ENCODE peak calls at places on chromosomes 1 and 21, in seven cellular contexts. Q, K, E, S, Y, M and H are unnamed samples.

GRCh38 chr1:29481031-29481430 is 244.7 kb downstream of the PTPRU start:
- DNase-seq in Y (no peak), Q (no peak), E (no peak), S (no peak), K (no peak), M (no peak), H (no peak)

GRCh38 chr1:161915051-161915503 is 108.6 kb downstream of the OLFML2B start:
- DNase-seq in M (peak), K (no peak), E (no peak), Q (no peak), Y (no peak), S (no peak), H (no peak)

GRCh38 chr21:45592208-45592619 is 50.0 kb upstream of the SLC19A1 start:
- DNase-seq in M (peak), Q (peak), Y (no peak), K (no peak), S (no peak), E (no peak), H (no peak)

GRCh38 chr1:54754486-54755285 is 9.6 kb downstream of the PARS2 start:
- DNase-seq in S (no peak), Y (no peak), K (no peak), M (no peak), Q (no peak), E (no peak), H (no peak)

GRCh38 chr1:210098376-210098775 is 134.2 kb upstream of the SERTAD4 start:
- DNase-seq in S (no peak), Y (no peak), M (no peak), E (no peak), Q (no peak), K (no peak), H (no peak)

GRCh38 chr1:20212685-20213331 is 26.5 kb upstream of the PLA2G2C start:
- DNase-seq in K (peak), M (no peak), Q (peak), E (peak), Y (peak), S (peak), H (no peak)

GRCh38 chr1:97621955-97622354 is 298.9 kb downstream of the DPYD start:
- DNase-seq in E (no peak), K (no peak), M (no peak), Q (no peak), Y (no peak), S (no peak), H (no peak)

GRCh38 chr1:145891143-145891542 is 5.5 kb upstream of the ANKRD35 start:
- DNase-seq in M (no peak), Q (no peak), K (no peak), E (no peak), S (peak), Y (no peak), H (no peak)

GRCh38 chr1:226722240-226722900 is 16.7 kb downstream of the ITPKB start:
- DNase-seq in Q (no peak), K (no peak), Y (no peak), S (no peak), M (no peak), E (no peak), H (no peak)

GRCh38 chr21:44527156-44527982 is 12.6 kb downstream of the KRTAP10-1 start:
- DNase-seq in Q (no peak), Y (no peak), M (no peak), K (no peak), S (no peak), E (no peak), H (no peak)

GRCh38 chr1:33000427-33001026 is 35.9 kb upstream of the RNF19B start:
- DNase-seq in E (no peak), S (no peak), K (no peak), Y (no peak), Q (no peak), M (no peak), H (no peak)

GRCh38 chr1:3685229-3685628 is 32.9 kb downstream of the TP73 start:
- DNase-seq in M (no peak), E (no peak), S (no peak), Q (no peak), K (no peak), Y (no peak), H (no peak)

GRCh38 chr1:184567016-184567415 is 180.2 kb downstream of the C1orf21 start:
- DNase-seq in K (no peak), E (no peak), S (no peak), Y (no peak), Q (no peak), M (no peak), H (no peak)

GRCh38 chr1:116330342-116330652 is 42.7 kb upstream of the ATP1A1 start:
- DNase-seq in M (no peak), S (no peak), Q (no peak), Y (no peak), K (no peak), E (no peak), H (no peak)

GRCh38 chr1:58065520-58065919 is 481.0 kb downstream of the OMA1 start:
- DNase-seq in S (peak), E (peak), Y (peak), Q (no peak), M (no peak), K (no peak), H (no peak)

GRCh38 chr1:224106568-224107281 is 7.2 kb upstream of the FBXO28 start:
- DNase-seq in E (peak), K (peak), Y (peak), S (peak), M (no peak), Q (peak), H (peak)

GRCh38 chr1:194289569-194290266 is 1103.3 kb upstream of the B3GALT2 start:
- DNase-seq in Q (no peak), M (peak), E (no peak), K (no peak), Y (no peak), S (no peak), H (no peak)

GRCh38 chr1:79198841-79199240 is 192.3 kb upstream of the ADGRL4 start:
- DNase-seq in M (no peak), S (no peak), K (no peak), E (no peak), Q (no peak), Y (no peak), H (no peak)

GRCh38 chr1:11944358-11944981 is 10.0 kb downstream of the PLOD1 start:
- DNase-seq in M (no peak), Y (peak), E (peak), S (no peak), Q (no peak), K (no peak), H (no peak)

GRCh38 chr1:62494137-62494536 is 57.3 kb downstream of the USP1 start:
- DNase-seq in Q (no peak), E (no peak), M (no peak), S (no peak), Y (no peak), K (no peak), H (no peak)

GRCh38 chr1:63103682-63104081 is 218.7 kb upstream of the FOXD3 start:
- DNase-seq in E (no peak), M (no peak), S (no peak), Q (no peak), Y (no peak), K (no peak), H (no peak)

GRCh38 chr1:180094705-180095280 is 59.9 kb upstream of the QSOX1 start:
- DNase-seq in K (no peak), M (no peak), E (no peak), S (no peak), Q (no peak), Y (no peak), H (no peak)

GRCh38 chr1:227317541-227318002 is 720 bp downstream of the CDC42BPA start:
- DNase-seq in Y (peak), S (peak), E (peak), M (no peak), K (no peak), Q (peak), H (no peak)

GRCh38 chr1:30927448-30927847 is 18.9 kb upstream of the SDC3 start:
- DNase-seq in Q (no peak), E (no peak), M (no peak), K (no peak), S (no peak), Y (no peak), H (no peak)

GRCh38 chr1:8359617-8360481 is 41.9 kb downstream of the SLC45A1 start:
- DNase-seq in M (no peak), Y (no peak), E (no peak), S (no peak), Q (no peak), K (no peak), H (no peak)

GRCh38 chr1:148318900-148319242 is 164.2 kb downstream of the PPIAL4G start:
- DNase-seq in M (no peak), Q (no peak), E (no peak), S (no peak), Y (no peak), K (no peak), H (no peak)

GRCh38 chr1:172394167-172394751 is 26.2 kb upstream of the C1orf105 start:
- DNase-seq in M (peak), K (no peak), Q (no peak), E (no peak), S (peak), Y (no peak), H (no peak)

GRCh38 chr1:235984041-235984820 is 80.7 kb downstream of the NID1 start:
- DNase-seq in E (no peak), Y (no peak), K (no peak), S (no peak), M (no peak), Q (no peak), H (no peak)

GRCh38 chr1:232226197-232226681 is 403.7 kb downstream of the SIPA1L2 start:
- DNase-seq in Q (no peak), S (no peak), M (no peak), K (no peak), Y (no peak), E (peak), H (no peak)

GRCh38 chr1:194629011-194629410 is 1442.6 kb upstream of the B3GALT2 start:
- DNase-seq in E (no peak), Q (no peak), Y (no peak), S (no peak), M (no peak), K (no peak), H (no peak)

GRCh38 chr1:91948501-91949355 is 473 bp upstream of the BRDT start:
- DNase-seq in M (no peak), Q (peak), S (no peak), E (no peak), K (no peak), Y (no peak), H (no peak)

GRCh38 chr1:21605964-21606705 is 63.0 kb downstream of the RAP1GAP start:
- DNase-seq in Q (no peak), S (no peak), M (no peak), E (no peak), K (no peak), Y (no peak), H (no peak)

GRCh38 chr1:68331117-68331865 is 99.0 kb upstream of the WLS start:
- DNase-seq in Y (no peak), K (peak), M (no peak), S (no peak), E (no peak), Q (no peak), H (no peak)

GRCh38 chr1:71307451-71307850 is 226.6 kb upstream of the ZRANB2 start:
- DNase-seq in K (no peak), Q (no peak), S (no peak), E (no peak), M (no peak), Y (peak), H (no peak)

GRCh38 chr1:54139711-54140110 is 13.1 kb downstream of the CDCP2 start:
- DNase-seq in S (no peak), E (no peak), K (no peak), Q (no peak), Y (no peak), M (no peak), H (no peak)

GRCh38 chr1:156656779-156657160 is 14.9 kb downstream of the BCAN start:
- DNase-seq in E (peak), Y (peak), K (no peak), M (no peak), Q (no peak), S (no peak), H (no peak)
- H3K4me3 ChIP-seq in E (peak), Y (peak), K (no peak), M (no peak), Q (no peak), S (no peak), H (no peak)

GRCh38 chr1:59414406-59415133 is 117.7 kb downstream of the FGGY start:
- DNase-seq in M (no peak), E (no peak), Y (no peak), K (no peak), S (no peak), Q (no peak), H (no peak)
- TF ChIP-seq SIN3A in M (no peak), E (no peak), Y (no peak), K (no peak), S (no peak), Q (no peak), H (no peak)

DNA sequence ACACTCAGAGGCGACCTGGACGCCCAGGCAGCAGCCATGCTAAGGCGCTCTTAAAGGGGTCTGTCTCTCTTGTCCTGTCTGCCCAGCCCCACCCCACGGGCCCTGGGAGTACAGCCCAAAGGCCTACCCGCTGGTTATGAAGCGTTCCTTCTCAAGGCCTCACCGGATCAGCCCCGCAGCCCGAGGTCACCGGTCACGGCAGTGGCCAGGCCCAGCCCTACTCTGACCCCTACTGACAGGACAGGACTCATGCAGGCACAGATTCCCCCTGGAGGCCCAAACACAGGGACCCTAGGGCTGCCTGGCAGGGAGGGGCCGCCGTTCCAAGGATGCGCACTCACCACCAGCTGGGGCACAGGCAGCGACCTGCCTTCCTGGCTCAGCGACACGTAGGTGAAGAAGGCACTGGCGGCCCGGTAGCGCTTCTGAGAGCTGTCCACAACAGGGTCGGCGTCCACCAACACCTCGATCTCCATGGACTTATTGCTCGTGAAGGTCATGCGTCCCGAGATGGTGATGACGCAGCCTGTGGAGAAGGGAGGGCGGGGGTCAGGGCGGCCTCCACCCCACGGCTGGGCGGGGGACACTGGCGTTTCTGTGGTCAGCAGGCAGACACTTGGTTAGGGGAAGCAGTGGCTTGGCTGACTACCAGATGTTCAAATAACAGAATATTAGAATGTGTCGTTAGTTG is 20.0 kb upstream of the GPR153 start:
- DNase-seq in K (no peak), S (peak), Q (peak), E (peak), M (no peak), Y (peak), H (no peak)
- TF ChIP-seq CTCF in K (peak), S (peak), Q (peak), E (peak), M (no peak), Y (peak), H (no peak)

GRCh38 chr1:153615406-153615805 is 719 bp downstream of the S100A14 start:
- DNase-seq in E (no peak), M (no peak), Y (no peak), K (no peak), Q (no peak), S (no peak), H (no peak)
- H3K4me3 ChIP-seq in E (no peak), M (no peak), Y (no peak), K (peak), Q (no peak), S (no peak), H (no peak)

DNA sequence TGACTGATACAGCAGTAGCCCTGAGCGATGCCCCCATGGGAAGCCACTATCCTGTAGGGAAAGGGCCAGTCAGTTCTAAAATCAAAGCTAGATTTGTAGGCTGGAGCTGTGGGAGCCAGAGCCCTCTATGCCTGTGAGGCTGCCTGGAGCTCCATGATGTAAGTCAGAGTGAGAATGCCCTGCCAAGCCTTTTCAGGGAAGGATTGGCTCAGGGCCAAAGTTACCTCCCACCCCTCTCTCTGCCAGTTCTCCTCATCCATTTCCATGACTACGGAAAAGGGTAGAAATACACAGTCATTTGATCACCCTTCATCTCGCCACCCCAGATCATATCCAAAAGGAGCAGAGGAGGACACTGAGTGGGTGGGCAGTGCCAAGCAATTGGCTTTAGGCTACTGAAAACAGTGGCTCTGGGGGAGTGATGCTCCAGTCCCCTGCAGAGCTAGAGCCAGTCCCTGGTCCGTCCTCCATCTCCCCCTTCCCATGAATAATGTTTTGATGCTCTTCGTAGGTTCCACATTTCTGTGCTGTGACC is 59.5 kb upstream of the KCNA3 start:
- DNase-seq in M (no peak), S (no peak), Y (peak), E (no peak), Q (no peak), K (no peak), H (no peak)
- TF ChIP-seq SIN3A in M (no peak), S (no peak), Y (no peak), E (no peak), Q (no peak), K (no peak), H (no peak)

GRCh38 chr1:150536836-150537731 is 12.1 kb upstream of the ADAMTSL4 start:
- DNase-seq in E (no peak), S (no peak), Y (no peak), K (no peak), Q (no peak), M (no peak), H (no peak)

GRCh38 chr1:150534002-150534401 is 15.2 kb upstream of the ADAMTSL4 start:
- DNase-seq in E (no peak), Y (no peak), M (no peak), K (no peak), Q (no peak), S (no peak), H (no peak)

GRCh38 chr1:150532860-150533259 is 16.3 kb upstream of the ADAMTSL4 start:
- DNase-seq in S (no peak), Y (no peak), Q (no peak), M (no peak), E (no peak), K (no peak), H (no peak)

GRCh38 chr1:150535511-150536281 is 13.5 kb upstream of the ADAMTSL4 start:
- DNase-seq in M (no peak), E (no peak), Y (no peak), S (no peak), Q (no peak), K (no peak), H (no peak)

GRCh38 chr1:150537732-150538684 is 11.2 kb upstream of the ADAMTSL4 start:
- DNase-seq in E (peak), Y (no peak), S (no peak), K (no peak), M (no peak), Q (no peak), H (no peak)
- TF ChIP-seq CTCF in E (peak), Y (no peak), S (peak), K (peak), M (no peak), Q (peak), H (no peak)

GRCh38 chr1:26826261-26827201 is at the start of gene ZDHHC18:
- DNase-seq in Q (peak), E (peak), K (no peak), S (peak), Y (peak), M (no peak), H (no peak)

GRCh38 chr1:26827663-26828062 is 1.2 kb downstream of the ZDHHC18 start:
- DNase-seq in M (no peak), Y (peak), E (no peak), K (no peak), Q (no peak), S (no peak), H (no peak)

GRCh38 chr1:26829214-26829911 is 2.9 kb downstream of the ZDHHC18 start:
- DNase-seq in M (no peak), Y (no peak), K (no peak), S (no peak), E (no peak), Q (no peak), H (no peak)

GRCh38 chr1:26827205-26827604 is 717 bp downstream of the ZDHHC18 start:
- DNase-seq in Q (no peak), E (no peak), Y (no peak), M (no peak), K (no peak), S (no peak), H (no peak)

DNA sequence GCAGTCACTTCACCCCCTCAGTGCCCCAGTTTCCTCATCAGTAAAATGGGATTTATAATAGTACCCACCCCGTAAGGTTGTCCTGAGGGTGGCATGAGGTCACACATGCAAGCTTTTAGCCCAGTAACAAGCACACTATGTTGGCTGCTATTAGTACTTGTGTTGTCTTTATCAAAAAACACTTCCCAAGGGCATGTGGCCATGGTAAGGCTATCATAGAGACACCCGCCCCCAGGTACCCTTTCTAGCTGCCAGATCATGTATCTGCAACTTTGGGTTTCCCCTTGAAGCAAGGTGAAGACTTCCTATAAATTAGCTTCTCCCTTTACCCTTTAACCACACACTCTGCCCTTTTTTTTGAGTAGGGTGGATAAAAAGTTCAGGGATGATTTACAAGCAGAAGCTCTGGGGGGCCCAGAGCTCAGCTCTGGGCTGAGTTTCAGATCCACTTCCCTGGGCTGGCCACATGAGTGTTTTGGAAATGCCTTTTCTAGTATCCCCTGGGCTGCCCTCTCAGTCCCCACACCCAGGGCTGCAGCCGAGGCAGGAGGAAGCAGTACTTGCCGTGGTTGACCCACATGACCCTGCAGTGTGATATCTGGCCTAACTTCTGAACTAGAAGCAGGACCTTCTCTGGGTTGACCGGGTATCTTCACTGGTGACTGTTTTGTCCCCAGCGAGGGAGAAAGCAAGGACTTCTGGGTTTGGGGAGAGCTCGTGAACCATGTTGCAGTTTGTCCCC is 2.0 kb downstream of the ZDHHC18 start:
- DNase-seq in Y (no peak), E (no peak), K (no peak), M (no peak), S (no peak), Q (no peak), H (no peak)
- H3K4me3 ChIP-seq in Y (no peak), E (no peak), K (no peak), M (peak), S (no peak), Q (no peak), H (no peak)

GRCh38 chr1:150176593-150176992 is 26.9 kb downstream of the PLEKHO1 start:
- DNase-seq in Y (no peak), K (no peak), Q (no peak), E (no peak), S (no peak), M (no peak), H (no peak)

GRCh38 chr1:150168960-150169565 is 19.3 kb downstream of the PLEKHO1 start:
- DNase-seq in S (peak), M (no peak), Y (peak), Q (peak), E (peak), K (peak), H (peak)

GRCh38 chr1:150178543-150178942 is 28.8 kb downstream of the PLEKHO1 start:
- DNase-seq in Q (no peak), Y (no peak), S (no peak), K (no peak), E (no peak), M (no peak), H (no peak)

GRCh38 chr1:150171801-150172200 is 22.1 kb downstream of the PLEKHO1 start:
- DNase-seq in K (no peak), Q (no peak), M (no peak), E (no peak), S (no peak), Y (no peak), H (no peak)

GRCh38 chr1:150173161-150173585 is 23.5 kb downstream of the PLEKHO1 start:
- DNase-seq in M (no peak), Q (no peak), K (no peak), E (no peak), Y (no peak), S (peak), H (no peak)
- TF ChIP-seq SIN3A in M (no peak), Q (no peak), K (no peak), E (no peak), Y (no peak), S (no peak), H (no peak)